ENCODE peak calls at places on chromosomes 11 and 22, in four cellular contexts. N is cardiac muscle cell, R is brain microvascular endothelial cell, F is astrocyte of the spinal cord. H is an unnamed sample.

GRCh38 chr11:119346605-119347004 is at the start of gene MFRP:
- DNase-seq in F (no peak), N (no peak), R (no peak), H (no peak)

GRCh38 chr22:42872821-42873220 is 15.7 kb upstream of the ARFGAP3 start:
- DNase-seq in R (no peak), N (peak; percentile 6), F (peak; percentile 35), H (no peak)

GRCh38 chr11:118530180-118530682 is 761 bp upstream of the TMEM25 start:
- DNase-seq in F (peak; percentile 6), N (no peak), R (no peak), H (no peak)

GRCh38 chr11:132898021-132898420 is 634.3 kb downstream of the OPCML start:
- DNase-seq in N (peak; percentile 46), F (peak; percentile 76), R (peak; percentile 76), H (no peak)

GRCh38 chr22:17700778-17701177 is 62.2 kb downstream of the BCL2L13 start:
- DNase-seq in N (peak; percentile 15), F (no peak), R (no peak), H (no peak)

GRCh38 chr11:94511932-94512781 is at the start of gene C11orf97:
- DNase-seq in N (peak; percentile 56), R (peak; percentile 45), F (peak; percentile 30), H (no peak)

GRCh38 chr11:6695377-6695776 is 12.2 kb upstream of the MRPL17 start:
- DNase-seq in F (peak; percentile 73), N (peak; percentile 79), R (peak; percentile 33), H (no peak)

GRCh38 chr11:93822359-93822758 is 28.1 kb downstream of the VSTM5 start:
- DNase-seq in F (no peak), N (no peak), R (peak; percentile 30), H (no peak)

GRCh38 chr22:23108324-23109078 is 33.3 kb downstream of the RSPH14 start:
- DNase-seq in R (no peak), F (no peak), N (no peak), H (no peak)

GRCh38 chr11:1338201-1339065 is 29.0 kb upstream of the TOLLIP start:
- DNase-seq in F (no peak), R (no peak), N (no peak), H (no peak)

GRCh38 chr11:18280438-18281046 is 14.5 kb downstream of the SAA1 start:
- DNase-seq in R (no peak), F (no peak), N (no peak), H (no peak)

GRCh38 chr11:4763096-4763495 is 6.6 kb downstream of the OR51F1 start:
- DNase-seq in F (no peak), N (no peak), R (no peak), H (no peak)

GRCh38 chr11:78210000-78210608 is 21.4 kb downstream of the USP35 start:
- DNase-seq in F (no peak), N (no peak), R (no peak), H (no peak)

GRCh38 chr11:9380773-9381172 is 3.7 kb upstream of the IPO7 start:
- DNase-seq in N (no peak), F (no peak), R (no peak), H (no peak)

GRCh38 chr11:62501432-62501891 is 45.1 kb downstream of the AHNAK start:
- DNase-seq in F (peak; percentile 58), N (no peak), R (no peak), H (no peak)

GRCh38 chr22:36331912-36332622 is 55.7 kb downstream of the MYH9 start:
- DNase-seq in F (peak; percentile 68), N (peak; percentile 59), R (no peak), H (peak; percentile 57)

GRCh38 chr22:30361916-30362631 is 5.3 kb downstream of the CCDC157 start:
- DNase-seq in N (no peak), F (no peak), R (no peak), H (no peak)

GRCh38 chr11:108511851-108512474 is 13.8 kb upstream of the POGLUT3 start:
- DNase-seq in N (peak; percentile 19), R (peak; percentile 76), F (peak; percentile 90), H (no peak)

GRCh38 chr11:121741954-121742361 is 289.2 kb upstream of the SORL1-AS1 start:
- DNase-seq in F (peak; percentile 31), R (peak; percentile 3), N (peak; percentile 97), H (no peak)
- TF ChIP-seq CTCF in F (no peak), R (no peak), N (peak; percentile 21), H (no peak)

DNA sequence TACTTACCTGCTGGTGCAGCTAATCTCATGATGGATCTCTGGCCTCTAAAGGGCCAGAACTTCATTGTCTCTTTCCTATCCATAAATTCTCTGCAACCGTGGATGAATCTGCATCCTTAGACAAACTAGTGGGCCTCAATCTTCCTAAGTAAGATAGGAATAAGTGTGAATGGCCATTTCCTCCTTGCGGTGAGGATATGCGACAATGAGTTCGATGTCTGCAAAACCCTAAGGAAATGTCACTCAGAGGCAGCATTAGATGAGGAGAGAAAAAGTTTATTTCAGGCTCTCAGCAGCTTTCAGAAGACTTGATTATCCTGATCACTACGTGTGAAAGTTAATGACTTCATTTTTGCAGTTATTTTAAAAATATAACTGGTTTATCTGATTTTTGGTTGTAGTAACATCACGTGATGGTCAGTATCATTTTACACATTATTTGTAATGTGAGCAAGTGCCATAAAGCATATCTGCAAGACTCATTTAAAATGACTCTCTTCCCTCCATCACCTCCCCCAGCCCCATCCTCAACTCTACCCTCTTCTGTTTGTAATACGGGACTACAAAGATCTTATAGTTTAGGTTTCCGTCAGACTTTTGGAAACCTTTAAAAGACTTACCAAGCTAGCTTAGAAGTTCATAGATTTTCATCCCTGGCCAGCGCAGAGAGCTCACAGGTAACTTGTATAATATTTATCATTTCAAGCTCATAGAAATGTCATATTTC is 10.2 kb downstream of the GRAP2 start:
- DNase-seq in R (no peak), F (no peak), N (no peak), H (no peak)
- H3K4me3 ChIP-seq in R (no peak overlapping the region), F (no peak overlapping the region), N (no peak overlapping the region), H (no peak overlapping the region)

DNA sequence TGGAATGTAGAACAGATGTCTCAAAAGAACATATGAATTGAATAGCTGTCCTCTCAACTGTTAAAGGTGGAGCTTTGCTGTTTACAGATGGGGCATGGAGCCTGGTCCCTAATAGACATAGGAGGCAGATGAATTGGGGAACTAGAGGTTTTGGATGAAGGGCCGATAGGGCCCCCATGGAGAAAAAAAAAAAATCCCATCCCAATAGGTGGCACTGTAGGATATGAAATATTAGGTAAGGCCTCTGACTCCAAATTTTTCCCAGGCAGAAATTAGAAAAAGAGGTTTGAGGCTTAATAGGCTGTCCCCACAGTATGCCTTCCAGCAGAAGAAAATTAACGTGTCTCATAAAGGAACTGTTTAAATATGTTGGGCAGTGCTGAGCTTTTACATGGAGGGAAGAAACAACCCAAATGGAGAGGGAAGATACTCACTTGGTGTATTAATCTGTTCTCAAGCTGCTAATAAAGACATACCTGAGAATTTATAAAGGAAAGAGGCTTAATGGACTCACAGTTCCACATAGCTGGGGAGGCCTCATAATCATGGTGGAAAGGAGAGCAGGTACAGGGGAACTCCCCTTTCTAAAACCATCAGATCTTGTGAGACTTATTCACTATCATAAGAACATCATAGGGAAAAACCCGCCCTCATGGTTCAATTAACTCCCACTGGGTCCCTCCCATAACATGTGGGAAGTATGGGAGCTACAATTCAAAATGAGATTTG is 30.1 kb upstream of the TMEM45B start:
- DNase-seq in N (peak; percentile 33), R (no peak), F (no peak), H (no peak)
- TF ChIP-seq CTCF in N (peak; percentile 39), R (peak; percentile 38), F (peak; percentile 21), H (no peak)

DNA sequence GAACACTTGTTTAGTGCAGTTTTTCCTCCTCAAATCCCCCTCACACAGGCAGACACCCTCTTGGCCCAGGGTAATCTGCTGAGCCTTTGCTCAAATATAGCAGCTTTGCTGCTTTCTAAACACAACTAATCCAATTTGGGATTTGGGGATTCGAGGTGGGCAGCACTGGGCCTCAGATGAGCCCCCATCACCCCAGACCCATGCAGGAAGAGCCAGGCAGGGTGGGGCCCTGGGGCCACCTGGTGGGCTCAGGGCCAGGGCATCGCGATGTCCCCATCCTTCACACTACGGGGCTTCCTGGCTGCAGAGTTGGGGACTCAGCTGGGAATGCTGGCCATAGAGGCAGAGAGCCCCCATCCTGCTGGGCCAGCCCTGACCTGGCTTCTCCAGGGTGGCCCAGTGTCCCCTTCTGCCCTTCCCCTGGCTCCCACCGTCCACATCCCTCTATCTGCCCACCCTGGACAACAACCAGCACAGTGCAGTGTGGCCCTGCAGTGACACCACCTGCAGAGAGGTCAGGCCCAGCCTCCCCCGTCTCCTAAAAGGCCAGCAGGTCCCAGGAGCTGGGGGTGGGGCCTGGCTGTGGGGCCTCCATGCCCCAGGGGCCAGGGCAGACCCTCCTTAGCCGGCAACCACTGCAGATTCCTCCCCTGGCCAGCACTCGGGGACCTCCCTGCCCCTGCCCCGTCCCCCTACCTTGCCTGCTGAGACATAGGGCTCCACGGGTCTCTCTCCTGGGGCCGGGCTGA is 56.6 kb upstream of the CCDC188 start:
- DNase-seq in F (no peak), N (no peak), R (no peak), H (no peak)
- H3K4me3 ChIP-seq in F (peak overlapping the region; percentile 55), N (no peak overlapping the region), R (peak overlapping the region; percentile 62), H (peak overlapping the region; percentile 39)

DNA sequence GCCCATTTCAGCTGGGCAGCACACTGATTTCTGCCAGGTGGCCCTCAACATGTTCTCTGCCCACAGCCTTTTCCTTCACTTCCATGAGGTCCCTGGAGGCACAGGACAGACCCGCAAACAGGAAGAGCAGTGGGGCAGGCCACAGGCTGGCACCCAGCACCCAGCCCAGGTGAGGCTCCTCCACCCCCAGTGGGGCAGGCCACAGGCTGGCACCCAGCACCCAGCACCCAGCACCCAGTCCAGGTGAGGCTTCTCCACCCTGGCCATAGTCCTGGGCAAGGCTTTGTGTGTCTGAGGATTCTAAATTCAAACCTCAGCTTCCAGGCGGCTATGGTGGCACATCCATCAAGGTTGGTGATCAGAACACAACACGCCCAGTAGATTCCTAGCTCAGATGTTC is 1413.0 kb downstream of the BRD1 start:
- DNase-seq in F (no peak), R (no peak), N (no peak), H (no peak)
- TF ChIP-seq CTCF in F (no peak), R (no peak), N (no peak), H (no peak)

GRCh38 chr22:20435436-20436308 is 2.0 kb downstream of the SCARF2 start:
- DNase-seq in F (no peak), N (no peak), R (no peak), H (no peak)
- H3K4me3 ChIP-seq in F (peak overlapping the region; percentile 68), N (peak overlapping the region; percentile 59), R (peak overlapping the region; percentile 79), H (peak overlapping the region; percentile 79)

DNA sequence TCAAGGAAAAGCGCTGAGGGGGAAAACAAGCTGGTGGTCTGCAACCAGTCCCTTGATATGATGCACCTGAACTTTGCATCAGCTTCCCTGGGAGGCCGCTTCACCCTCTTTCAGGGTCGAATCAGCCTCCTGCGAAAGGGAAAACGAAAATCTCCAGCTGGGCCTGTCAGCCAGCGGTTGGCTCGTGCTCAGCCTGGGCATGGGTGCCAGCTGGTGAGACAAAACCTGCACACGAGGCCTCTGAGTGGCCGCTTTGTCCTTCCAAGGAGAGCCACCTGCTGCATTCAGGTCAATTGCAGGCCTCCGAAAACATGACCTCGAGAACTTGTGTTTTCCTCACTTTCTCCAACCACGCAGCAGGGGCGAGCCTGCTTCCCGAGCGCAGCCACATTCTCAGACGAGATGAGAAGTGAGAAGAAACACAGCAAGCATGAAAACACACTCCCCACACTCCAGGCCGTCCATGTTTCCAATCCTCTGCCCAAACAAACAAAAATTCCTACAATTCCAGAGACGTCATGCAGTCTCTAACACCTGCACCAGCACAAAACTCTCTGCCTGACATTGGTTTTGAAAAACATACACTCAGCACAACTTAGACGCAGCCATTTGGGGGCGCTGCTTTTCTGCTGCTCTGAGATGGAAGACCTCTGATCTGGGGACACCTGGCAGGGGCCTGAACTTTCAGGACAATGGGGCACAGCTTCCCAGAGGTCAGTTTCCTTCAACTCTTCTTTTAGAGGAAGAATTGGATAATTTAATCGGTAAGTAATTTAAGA is 77.1 kb downstream of the DHCR7 start:
- DNase-seq in N (no peak), F (no peak), R (no peak), H (no peak)
- TF ChIP-seq CTCF in N (no peak), F (no peak), R (no peak), H (no peak)

GRCh38 chr11:13786688-13787087 is 118.2 kb downstream of the FAR1 start:
- DNase-seq in N (no peak), R (no peak), F (no peak), H (no peak)
- H3K4me3 ChIP-seq in N (no peak overlapping the region), R (no peak overlapping the region), F (no peak overlapping the region), H (no peak overlapping the region)